ENCODE peak calls at places on chromosomes 1 and 21, in five cellular contexts. Z is SJSA1, T is fibroblast of lung, Q is uterus, V is tibial artery. E is an unnamed sample. For H3K4me1, the result is how much of the 10 kb centered on the place peaks cover.

GRCh38 chr1:25001125-25001915 is 71.2 kb upstream of the RUNX3 start:
- DNase-seq in Z (no peak), Q (no peak), T (no peak), V (no peak), E (no peak)

GRCh38 chr21:27476696-27477095 is 509.8 kb upstream of the ADAMTS5 start:
- DNase-seq in T (peak), Z (no peak), Q (no peak), V (no peak), E (no peak)

GRCh38 chr1:15308621-15309027 is 61.6 kb downstream of the FHAD1 start:
- DNase-seq in T (no peak), Z (no peak), Q (no peak), V (no peak), E (peak)

GRCh38 chr1:29004288-29004687 is 89.9 kb downstream of the EPB41 start:
- DNase-seq in Q (no peak), T (no peak), Z (no peak), V (no peak), E (no peak)

GRCh38 chr1:207103892-207104373 is at the start of gene C4BPA:
- DNase-seq in Z (no peak), T (no peak), V (no peak), Q (no peak), E (no peak)

GRCh38 chr1:33349778-33350610 is 29.1 kb upstream of the A3GALT2 start:
- DNase-seq in V (peak), T (peak), Q (peak), Z (peak), E (peak)

GRCh38 chr1:114468710-114469468 is 42.1 kb downstream of the TRIM33 start:
- DNase-seq in V (no peak), Z (no peak), T (no peak), Q (no peak), E (no peak)

GRCh38 chr1:37465596-37466517 is 8.5 kb upstream of the ZC3H12A start:
- DNase-seq in Z (no peak), Q (no peak), V (no peak), T (peak), E (no peak)

GRCh38 chr1:178341218-178341956 is 155.4 kb downstream of the CLEC20A start:
- DNase-seq in Z (peak), V (peak), Q (peak), T (peak), E (peak)

GRCh38 chr1:40754201-40754600 is 29.4 kb upstream of the KCNQ4 start:
- DNase-seq in Z (no peak), V (no peak), Q (no peak), T (no peak), E (no peak)

GRCh38 chr1:77671836-77672235 is 10.6 kb downstream of the ZZZ3 start:
- DNase-seq in Q (no peak), V (no peak), Z (peak), T (peak), E (no peak)

GRCh38 chr1:6864166-6864565 is 78.9 kb downstream of the CAMTA1 start:
- DNase-seq in Q (no peak), Z (no peak), V (no peak), T (no peak), E (no peak)

GRCh38 chr1:216193839-216194443 is 229.3 kb downstream of the USH2A start:
- DNase-seq in V (no peak), Z (no peak), Q (no peak), T (no peak), E (no peak)

GRCh38 chr21:42262826-42263225 is 43.9 kb downstream of the ABCG1 start:
- DNase-seq in Q (peak), T (peak), V (peak), Z (peak), E (peak)

GRCh38 chr1:226549937-226550670 is 1.5 kb downstream of the STUM start:
- DNase-seq in Q (peak), T (peak), Z (no peak), V (peak), E (peak)

GRCh38 chr1:45456531-45456930 is 34.4 kb downstream of the TESK2 start:
- DNase-seq in Z (no peak), T (no peak), V (no peak), Q (no peak), E (no peak)

GRCh38 chr1:27018316-27018715 is 5.7 kb upstream of the TENT5B start:
- DNase-seq in Z (no peak), V (no peak), T (no peak), Q (no peak), E (no peak)

GRCh38 chr1:245856944-245857531 is 650.0 kb downstream of the SMYD3 start:
- DNase-seq in Q (no peak), Z (no peak), T (peak), V (no peak), E (no peak)

GRCh38 chr1:202081992-202082391 is 40.7 kb upstream of the GPR37L1 start:
- DNase-seq in T (no peak), Z (no peak), V (no peak), Q (no peak), E (no peak)

GRCh38 chr1:18938008-18938706 is 18.3 kb downstream of the IFFO2 start:
- DNase-seq in T (no peak), V (no peak), Z (no peak), Q (no peak), E (no peak)

GRCh38 chr21:43868461-43868860 is 3.4 kb downstream of the AGPAT3 start:
- DNase-seq in Q (no peak), V (no peak), Z (no peak), T (no peak), E (peak)

GRCh38 chr1:200042437-200043329 is 15.2 kb downstream of the NR5A2 start:
- DNase-seq in Q (no peak), V (no peak), Z (peak), T (no peak), E (no peak)

GRCh38 chr21:43884012-43884860 is 19.2 kb downstream of the AGPAT3 start:
- DNase-seq in V (no peak), Q (no peak), T (no peak), Z (peak), E (peak)

GRCh38 chr1:48495911-48496310 is 23.9 kb upstream of the SPATA6 start:
- DNase-seq in Z (no peak), Q (no peak), V (no peak), T (no peak), E (no peak)

GRCh38 chr1:48495166-48495565 is 23.2 kb upstream of the SPATA6 start:
- DNase-seq in T (no peak), V (no peak), Z (no peak), Q (no peak), E (no peak)

GRCh38 chr1:48492392-48492791 is 20.4 kb upstream of the SPATA6 start:
- DNase-seq in Z (no peak), Q (no peak), V (no peak), T (no peak), E (no peak)

GRCh38 chr1:48493031-48493430 is 21.0 kb upstream of the SPATA6 start:
- DNase-seq in Q (no peak), T (peak), V (no peak), Z (no peak), E (no peak)

GRCh38 chr1:48493970-48494769 is 22.2 kb upstream of the SPATA6 start:
- DNase-seq in V (no peak), T (peak), Z (peak), Q (no peak), E (no peak)
- H3K4me1 ChIP-seq in V (under half), T (under half), Z (under half), Q (under half), E (under half)

DNA sequence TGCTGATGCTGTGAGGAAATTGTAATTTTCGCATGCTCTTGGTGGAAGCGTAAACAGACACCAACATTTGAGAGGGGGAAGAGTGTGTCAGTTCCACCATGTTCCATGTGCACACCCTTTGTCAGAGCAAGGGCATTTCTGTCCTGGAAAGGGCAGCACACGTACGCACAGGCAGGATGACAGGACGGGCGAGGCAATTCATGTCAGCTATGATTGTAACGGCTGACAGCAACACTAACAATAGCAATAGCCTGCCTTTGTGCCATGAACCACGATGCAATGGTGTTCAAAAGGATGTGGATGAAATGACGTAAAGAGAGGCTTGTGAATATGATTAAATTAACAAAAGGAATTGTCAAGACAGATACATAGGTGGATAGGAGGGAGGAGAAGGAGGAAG is 58.8 kb upstream of the BACE2 start:
- DNase-seq in Q (no peak), T (no peak), V (no peak), Z (no peak), E (no peak)
- H3K4me1 ChIP-seq in Q (under half), T (under half), V (under half), Z (under half), E (under half)

GRCh38 chr1:208198271-208198670 is 45.9 kb downstream of the PLXNA2 start:
- DNase-seq in Q (no peak), Z (no peak), T (no peak), V (no peak), E (no peak)

GRCh38 chr1:208203127-208203847 is 40.9 kb downstream of the PLXNA2 start:
- DNase-seq in V (no peak), Z (peak), T (peak), Q (no peak), E (peak)

GRCh38 chr1:208201241-208201640 is 42.9 kb downstream of the PLXNA2 start:
- DNase-seq in V (peak), T (peak), Z (peak), Q (peak), E (peak)

GRCh38 chr1:208202333-208202987 is 41.7 kb downstream of the PLXNA2 start:
- DNase-seq in T (no peak), Z (no peak), V (no peak), Q (no peak), E (no peak)

DNA sequence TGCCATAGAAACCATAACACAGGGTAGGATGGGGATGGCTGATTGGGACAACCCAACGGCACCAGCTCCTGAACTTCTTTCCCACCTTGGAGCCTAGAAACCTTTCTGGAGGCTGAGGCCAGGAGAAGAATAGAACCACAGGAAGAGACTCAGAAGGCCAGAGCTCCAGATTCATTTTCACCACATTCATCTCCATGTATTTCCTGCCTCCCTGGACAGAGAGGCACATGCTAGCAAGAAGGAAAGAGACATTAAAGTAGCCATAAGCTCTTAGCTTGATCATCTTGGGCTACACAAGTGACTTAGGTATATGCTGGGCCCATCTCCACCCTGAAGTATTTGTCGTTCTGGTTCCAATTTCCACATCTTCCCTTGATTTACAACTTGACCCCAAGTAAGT is 44.1 kb downstream of the PLXNA2 start:
- DNase-seq in V (no peak), Z (no peak), Q (no peak), T (no peak), E (no peak)
- H3K4me1 ChIP-seq in V (under half), Z (half or more), Q (under half), T (under half), E (under half)

DNA sequence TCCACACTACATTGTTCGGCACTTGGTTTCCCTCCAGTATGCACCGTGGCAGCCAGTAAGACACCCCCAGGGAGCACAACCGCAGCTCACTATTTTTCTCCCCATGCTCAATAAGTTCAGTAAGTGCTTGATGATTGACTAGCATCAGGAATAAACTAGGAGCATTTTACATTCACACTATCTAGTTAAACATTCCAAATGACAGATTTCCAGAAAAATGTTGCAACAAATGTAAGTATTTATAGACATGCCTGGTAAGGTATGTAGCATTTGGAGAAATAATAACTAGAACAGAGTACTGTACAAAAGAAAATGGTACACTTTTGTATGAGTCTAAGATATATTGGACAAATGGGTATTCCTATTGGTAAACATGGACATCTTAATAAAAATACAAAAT is 92.9 kb downstream of the SLC45A1 start:
- DNase-seq in Q (no peak), V (no peak), Z (no peak), T (no peak), E (no peak)
- H3K4me1 ChIP-seq in Q (under half), V (half or more), Z (half or more), T (half or more), E (half or more)

GRCh38 chr1:154403983-154404382 is 1.2 kb upstream of the IL6R start:
- DNase-seq in V (no peak), Z (no peak), Q (no peak), T (no peak), E (no peak)
- H3K4me1 ChIP-seq in V (under half), Z (under half), Q (under half), T (under half), E (half or more)

DNA sequence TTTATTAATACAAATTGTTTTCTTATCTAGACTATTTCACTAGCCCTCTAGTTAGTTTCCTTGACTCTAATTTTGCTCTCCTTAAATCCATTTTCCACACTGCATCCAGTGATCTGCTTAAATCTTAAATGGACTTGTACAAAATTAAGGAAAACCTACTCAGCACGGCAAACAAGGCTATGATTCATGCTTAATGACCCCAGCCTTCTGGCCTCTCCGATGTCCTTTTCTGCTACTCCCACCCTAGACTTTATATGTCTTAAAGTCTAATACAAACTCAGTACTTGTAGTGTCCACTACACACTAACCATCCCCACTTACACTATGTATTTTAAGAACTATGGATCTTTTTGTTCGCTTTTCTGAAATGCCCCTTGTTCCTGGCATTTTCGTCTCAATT is 2.2 kb downstream of the TMED5 start:
- DNase-seq in V (no peak), T (peak), Z (peak), Q (no peak), E (no peak)
- H3K4me1 ChIP-seq in V (under half), T (under half), Z (under half), Q (under half), E (under half)

DNA sequence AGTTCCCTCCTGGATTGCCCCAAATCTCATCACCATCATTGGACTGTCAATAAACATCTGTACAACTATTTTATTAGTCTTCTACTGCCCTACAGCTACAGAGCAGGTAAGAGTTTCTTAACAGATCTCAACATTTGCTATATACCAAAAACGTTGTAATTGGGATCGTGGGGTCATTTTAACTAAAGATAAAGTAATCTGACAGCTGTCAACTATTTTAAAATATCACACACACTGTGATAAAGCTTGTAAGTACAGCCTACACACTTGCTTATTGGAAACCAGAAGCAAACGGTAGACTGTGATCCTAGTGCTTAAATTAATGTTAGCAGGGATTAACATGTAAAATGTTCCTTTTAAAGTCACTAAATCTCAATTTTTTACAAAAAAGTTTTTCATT is 7.9 kb downstream of the CEPT1 start:
- DNase-seq in V (no peak), T (no peak), Q (no peak), Z (no peak), E (no peak)
- H3K4me1 ChIP-seq in V (under half), T (under half), Q (under half), Z (under half), E (under half)

GRCh38 chr1:93746423-93746822 is 64.8 kb upstream of the BCAR3 start:
- DNase-seq in Q (no peak), T (no peak), Z (no peak), V (no peak), E (no peak)

GRCh38 chr1:93743465-93743864 is 61.8 kb upstream of the BCAR3 start:
- DNase-seq in Z (no peak), T (no peak), Q (no peak), V (no peak), E (no peak)

GRCh38 chr1:93749487-93749886 is 67.8 kb upstream of the BCAR3 start:
- DNase-seq in V (no peak), Q (no peak), Z (no peak), T (no peak), E (no peak)

GRCh38 chr1:93744299-93744988 is 62.8 kb upstream of the BCAR3 start:
- DNase-seq in Z (peak), T (no peak), Q (no peak), V (no peak), E (no peak)

DNA sequence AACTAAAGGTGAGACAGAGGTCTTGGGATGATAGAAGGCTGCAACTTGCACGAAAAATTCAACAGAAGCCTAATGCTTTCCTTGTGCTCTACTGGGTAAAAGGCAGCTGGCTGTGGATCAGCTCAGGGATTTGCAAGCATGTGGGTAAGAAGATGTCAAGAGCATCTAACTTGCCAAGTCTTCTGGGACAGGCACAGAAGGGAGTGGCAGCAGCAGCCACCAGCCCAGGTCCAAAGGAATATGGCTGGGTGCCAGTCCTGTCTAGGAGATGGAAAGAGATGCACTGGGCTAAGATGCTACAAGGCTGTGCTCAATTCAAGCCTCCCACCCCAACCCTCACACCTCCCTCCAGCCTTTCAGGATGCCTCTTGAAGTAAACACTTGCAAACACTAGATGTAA is 64.4 kb upstream of the BCAR3 start:
- DNase-seq in V (no peak), Z (no peak), Q (no peak), T (no peak), E (no peak)
- H3K4me1 ChIP-seq in V (under half), Z (under half), Q (under half), T (under half), E (under half)

E was measured in stomach.